ENCODE peak calls at places on chromosomes 7 and 10, in four cellular contexts. V, A, P and F are unnamed samples.

GRCh38 chr10:11237571-11237970 is 219.9 kb downstream of the CELF2 start:
- DNase-seq in V (no peak), P (no peak), A (no peak), F (no peak)

GRCh38 chr7:151088856-151089699 is 2.8 kb downstream of the AGAP3 start:
- DNase-seq in A (no peak), P (no peak), V (peak), F (no peak)

GRCh38 chr10:79152423-79152817 is 83.7 kb downstream of the ZMIZ1 start:
- DNase-seq in P (peak), A (no peak), V (no peak), F (no peak)

GRCh38 chr10:6348091-6348862 is 145.5 kb downstream of the PFKFB3 start:
- DNase-seq in P (no peak), A (peak), V (no peak), F (no peak)

GRCh38 chr7:7861211-7861633 is 107.4 kb upstream of the GLCCI1 start:
- DNase-seq in A (no peak), P (no peak), V (no peak), F (no peak)

GRCh38 chr10:78765726-78766335 is 302.9 kb upstream of the ZMIZ1 start:
- DNase-seq in P (no peak), V (no peak), A (no peak), F (no peak)

GRCh38 chr10:124677871-124678565 is 66.2 kb downstream of the FAM53B start:
- DNase-seq in V (no peak), A (no peak), P (no peak), F (peak)

GRCh38 chr10:85642421-85643170 is 724.0 kb downstream of the GRID1 start:
- DNase-seq in V (no peak), A (no peak), P (no peak), F (no peak)

DNA sequence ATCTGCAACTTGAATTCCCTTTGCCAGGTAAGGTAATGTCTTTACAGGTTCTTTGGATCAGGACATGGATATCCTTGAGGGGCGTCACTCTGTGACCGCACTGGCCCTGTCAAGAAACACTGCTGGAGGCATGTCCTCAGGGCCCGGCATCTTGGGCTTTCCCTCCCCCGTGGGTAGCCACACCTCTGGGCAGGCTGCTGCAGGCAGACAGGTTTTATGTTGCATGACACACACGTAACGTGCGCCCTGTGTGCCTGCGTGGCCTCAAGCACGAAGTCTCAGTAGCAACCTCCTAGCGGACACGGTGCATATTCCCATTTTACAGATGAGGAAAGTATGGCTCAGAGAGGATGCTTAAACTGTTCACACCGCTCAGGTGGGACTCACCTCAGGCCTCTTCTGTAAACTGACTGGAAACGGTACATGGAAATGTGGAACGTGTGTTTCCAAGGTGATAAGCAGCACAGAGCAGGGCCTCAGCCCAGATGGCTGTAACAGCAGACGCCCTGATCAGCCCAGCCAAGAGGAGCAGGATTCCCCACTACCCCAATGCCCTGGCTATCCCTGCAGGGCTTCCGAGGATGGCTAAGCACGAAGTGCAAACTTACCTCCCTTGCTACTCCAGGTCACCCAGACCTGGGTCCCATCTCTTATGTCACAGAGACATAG is 553.6 kb downstream of the TCERG1L start:
- DNase-seq in V (no peak), P (no peak), A (no peak), F (no peak)
- TF ChIP-seq USF1 in V (no peak), P (no peak), A (no peak), F (no peak)

DNA sequence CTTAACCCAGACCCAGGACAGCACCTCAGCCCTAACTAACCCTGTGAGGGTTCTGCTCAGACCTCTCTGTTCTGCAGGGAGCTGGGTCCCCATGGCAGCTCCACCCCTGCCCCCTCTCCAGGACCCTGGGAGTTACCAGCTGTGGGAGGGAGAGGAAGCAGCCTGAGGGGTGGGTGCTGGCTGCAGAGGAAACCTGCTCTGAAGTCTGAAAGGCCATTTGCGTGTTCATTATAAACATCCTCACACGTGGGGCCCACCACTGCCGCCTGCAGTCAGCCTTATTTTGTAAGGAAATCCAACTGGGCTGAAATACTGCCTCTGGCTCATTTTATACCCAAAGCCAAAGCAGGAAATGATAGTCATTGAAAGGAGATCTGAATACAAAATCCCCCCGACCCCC is 195.7 kb downstream of the TCERG1L start:
- DNase-seq in V (no peak), A (no peak), P (no peak), F (no peak)
- TF ChIP-seq USF1 in V (no peak), A (no peak), P (no peak), F (no peak)

DNA sequence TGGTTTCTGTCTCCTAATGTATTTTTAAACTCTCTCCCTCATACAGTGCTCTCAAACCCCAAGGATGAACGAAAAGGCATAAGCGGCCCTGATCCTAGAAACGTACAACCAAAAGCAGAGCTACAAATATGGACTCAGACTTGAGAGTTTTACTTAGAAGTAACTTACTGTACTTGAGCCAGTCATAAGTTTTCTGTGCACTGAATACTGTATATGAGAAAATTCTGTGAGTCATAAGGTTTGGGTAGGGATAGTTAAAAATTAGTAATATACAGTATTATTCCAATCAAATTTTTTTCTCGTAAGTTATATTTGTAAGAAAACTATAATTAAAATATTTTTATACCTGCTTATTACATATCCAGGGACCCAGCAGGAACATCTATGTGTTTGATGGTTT is 5.9 kb upstream of the ASL start:
- DNase-seq in P (no peak), V (no peak), A (no peak), F (no peak)
- TF ChIP-seq USF1 in P (no peak), V (no peak), A (no peak), F (no peak)

DNA sequence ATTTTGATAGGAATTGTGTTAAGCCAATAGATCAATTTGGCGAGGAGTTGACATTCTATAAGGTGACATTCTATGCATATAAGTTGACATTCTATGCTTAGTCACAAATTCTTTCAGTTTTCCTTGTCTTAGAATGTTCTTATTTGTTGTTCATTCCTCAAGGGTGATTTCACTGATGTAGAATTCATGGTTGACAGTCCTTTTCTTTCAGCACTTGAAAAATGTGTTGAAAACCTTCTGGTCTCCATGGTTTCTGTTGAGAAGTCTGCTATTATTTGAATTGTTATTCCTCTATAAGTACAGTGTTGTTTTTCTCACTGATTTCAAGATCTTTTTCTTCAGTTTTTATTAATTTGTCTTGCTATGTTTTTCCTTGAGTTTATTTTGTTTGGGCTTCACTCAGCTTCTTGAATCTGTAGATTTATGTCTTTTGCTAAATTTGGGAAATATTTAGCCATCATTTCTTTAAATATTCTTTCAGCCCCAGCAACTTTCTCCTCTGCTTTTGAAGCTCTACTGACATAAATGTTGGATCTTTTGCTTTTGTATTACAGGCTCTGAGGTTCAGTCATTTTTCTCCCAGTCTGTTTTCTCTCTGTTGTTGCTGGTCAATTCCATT is 154.9 kb downstream of the SDK1 start:
- DNase-seq in P (no peak), A (no peak), V (no peak), F (no peak)
- TF ChIP-seq USF1 in P (no peak), A (no peak), V (no peak), F (no peak)

GRCh38 chr10:51047857-51048256 is 26.4 kb upstream of the PRKG1 start:
- DNase-seq in V (no peak), A (no peak), P (no peak), F (no peak)
- TF ChIP-seq USF1 in V (no peak), A (no peak), P (no peak), F (no peak)

GRCh38 chr10:98016781-98017475 is 13.5 kb downstream of the CRTAC1 start:
- DNase-seq in A (no peak), P (no peak), V (no peak), F (no peak)
- TF ChIP-seq USF1 in A (no peak), P (no peak), V (no peak), F (no peak)

DNA sequence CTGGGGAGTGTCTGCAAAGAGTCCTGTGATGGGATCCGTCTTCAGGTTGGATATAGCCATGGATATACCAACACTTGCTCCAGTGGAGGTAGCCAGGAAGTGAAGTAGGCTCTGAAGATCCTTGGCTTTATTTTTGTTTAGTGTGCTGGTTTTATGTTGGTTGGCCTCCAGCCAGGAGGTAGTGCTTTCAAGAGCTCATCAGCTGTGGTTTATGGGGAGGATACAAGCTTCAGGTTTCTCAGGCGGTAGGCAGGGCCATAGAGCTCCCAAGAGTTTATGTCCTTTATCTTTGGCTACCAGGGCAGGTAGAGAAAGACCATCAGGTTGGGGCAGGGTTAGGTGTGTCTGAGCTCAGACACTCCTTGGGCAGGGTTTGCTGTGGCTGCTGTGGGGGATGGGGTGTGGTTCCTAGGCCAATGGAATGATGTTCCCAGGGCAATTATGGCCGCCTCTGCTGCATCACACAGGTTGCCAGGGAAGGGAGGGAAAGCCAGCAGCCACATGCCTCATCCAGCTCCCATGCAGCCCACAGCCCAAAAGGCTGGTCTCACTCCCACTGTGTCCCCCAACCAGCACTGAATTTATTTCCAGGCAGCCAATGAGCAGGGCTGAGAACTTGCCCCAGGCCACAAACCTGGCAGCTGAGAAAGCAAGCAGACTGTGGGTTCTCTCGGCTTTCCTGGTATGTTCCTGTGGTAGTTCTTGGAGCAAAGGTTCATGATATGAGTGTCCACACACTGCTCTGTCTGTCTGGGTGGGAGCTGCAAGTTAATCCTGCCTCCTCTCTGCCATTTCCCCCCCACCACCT is 67.0 kb upstream of the PRLHR start:
- DNase-seq in A (no peak), V (no peak), P (no peak), F (no peak)
- TF ChIP-seq USF1 in A (no peak), V (no peak), P (no peak), F (no peak)

DNA sequence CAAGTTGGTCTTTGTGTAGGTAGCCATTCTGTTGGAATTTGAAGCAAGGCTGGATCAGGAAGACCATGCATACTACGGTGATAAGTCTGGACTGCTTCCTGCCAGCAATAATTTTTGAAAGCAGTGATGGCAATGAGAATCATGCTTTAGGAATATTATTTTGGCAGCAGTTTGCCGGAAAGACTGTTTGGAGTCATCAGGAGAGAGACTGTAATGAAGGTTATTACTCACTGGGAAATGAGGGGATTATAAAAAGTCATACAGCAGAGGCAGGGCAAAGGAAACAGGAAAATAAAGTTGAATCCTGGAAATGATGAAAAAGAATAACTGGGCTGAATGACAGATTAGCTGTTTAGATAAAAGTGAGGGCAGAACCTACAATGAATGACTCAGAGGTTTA is 1136.8 kb upstream of the AUTS2 start:
- DNase-seq in A (no peak), V (no peak), P (no peak), F (no peak)
- TF ChIP-seq USF1 in A (no peak), V (no peak), P (no peak), F (no peak)

DNA sequence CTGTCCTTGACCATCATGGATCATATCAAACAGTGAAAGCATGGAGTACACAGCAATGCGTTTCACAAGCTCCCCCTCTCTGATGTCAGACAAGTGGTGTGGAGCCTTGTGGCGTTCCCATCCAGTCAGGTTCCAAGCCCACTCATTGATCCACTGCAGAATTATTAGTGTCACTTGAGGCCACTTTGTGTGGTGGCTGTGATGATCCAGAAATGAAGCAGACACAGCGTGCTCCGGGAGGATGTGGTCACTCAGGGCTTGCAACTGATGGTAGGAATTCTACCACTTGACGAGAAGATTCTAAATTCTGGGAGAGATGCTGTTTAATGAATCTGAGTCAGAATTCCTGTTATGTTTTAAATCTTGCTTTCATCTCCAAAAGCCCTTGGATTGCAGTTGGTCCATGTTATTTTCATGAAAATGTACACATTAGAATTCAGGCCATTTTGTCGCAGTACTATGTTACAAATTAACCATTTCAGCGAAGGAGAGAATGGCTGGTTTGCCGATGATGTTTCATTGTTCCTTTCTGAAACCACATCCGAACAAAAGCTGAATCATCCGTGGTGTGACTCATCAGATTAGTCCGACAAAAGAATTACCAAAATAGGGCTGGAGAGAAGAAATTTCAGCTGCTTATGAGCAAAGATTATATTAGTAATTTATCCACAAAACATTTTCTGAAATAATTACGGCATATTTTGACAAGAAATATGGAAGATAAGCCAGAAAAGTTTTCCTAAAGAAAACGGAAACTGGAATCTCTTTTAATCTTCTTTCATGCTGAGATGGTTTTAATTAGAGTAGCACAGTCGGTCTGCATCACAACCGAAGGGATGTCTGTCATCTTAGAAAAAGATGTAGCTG is 48.1 kb downstream of the INSYN2A start:
- DNase-seq in P (no peak), A (no peak), V (no peak), F (no peak)
- TF ChIP-seq USF1 in P (no peak), A (no peak), V (no peak), F (no peak)

GRCh38 chr10:24206926-24207701 is 1.8 kb upstream of the KIAA1217 start:
- DNase-seq in V (no peak), P (no peak), A (no peak), F (peak)

GRCh38 chr10:24209421-24209770 is 458 bp downstream of the KIAA1217 start:
- DNase-seq in P (no peak), A (no peak), V (no peak), F (peak)

GRCh38 chr10:24207781-24208611 is 942 bp upstream of the KIAA1217 start:
- DNase-seq in V (no peak), P (no peak), A (no peak), F (no peak)

GRCh38 chr10:24209946-24210491 is 1.1 kb downstream of the KIAA1217 start:
- DNase-seq in A (peak), P (no peak), V (no peak), F (peak)

GRCh38 chr10:24208661-24209420 is at the start of gene KIAA1217:
- DNase-seq in V (peak), P (no peak), A (no peak), F (peak)
- TF ChIP-seq USF1 in V (no peak), P (no peak), A (no peak), F (no peak)